ENCODE peak calls at places on chromosomes 11 and 22, in eight cellular contexts. H, G, S, O, L, Y, J and X are unnamed samples.
A peak's percentile ranks its signal among the peaks of the same experiment; 100 is the strongest.

GRCh38 chr11:133206313-133207005 is 325.8 kb downstream of the OPCML start:
- DNase-seq in O (no peak), S (no peak), L (no peak), H (no peak), J (no peak), Y (no peak), G (no peak), X (no peak)

GRCh38 chr22:45006101-45006872 is 3.5 kb downstream of the PHF21B start:
- DNase-seq in L (peak; percentile 26), O (peak; percentile 6), J (no peak), G (no peak), H (no peak), S (no peak), Y (no peak), X (no peak)

GRCh38 chr11:22521226-22521625 is 104.4 kb downstream of the FANCF start:
- DNase-seq in J (no peak), O (peak; percentile 83), L (no peak), H (no peak), Y (peak; percentile 88), S (no peak), G (no peak), X (no peak)

GRCh38 chr11:77669848-77670511 is 32.4 kb upstream of the CLNS1A start:
- DNase-seq in H (no peak), G (no peak), Y (peak; percentile 63), O (peak; percentile 4), J (no peak), L (no peak), S (no peak), X (no peak)

GRCh38 chr11:116946414-116946813 is 109.0 kb upstream of the APOA1 start:
- DNase-seq in H (no peak), L (no peak), S (no peak), Y (peak; percentile 26), O (no peak), J (no peak), G (peak; percentile 21), X (no peak)

GRCh38 chr11:118201966-118202365 is 22.8 kb downstream of the JAML start:
- DNase-seq in L (no peak), J (no peak), S (no peak), O (no peak), Y (no peak), G (no peak), H (no peak), X (no peak)

GRCh38 chr11:76626921-76627391 is 43.6 kb downstream of the LRRC32 start:
- DNase-seq in S (no peak), L (no peak), H (peak; percentile 41), O (peak; percentile 22), Y (peak; percentile 87), G (no peak), J (no peak), X (no peak)

GRCh38 chr11:124804884-124805283 is 4.7 kb upstream of the MSANTD2 start:
- DNase-seq in S (no peak), L (no peak), O (no peak), Y (no peak), H (no peak), J (no peak), G (no peak), X (no peak)

GRCh38 chr11:18720086-18720810 is 5.7 kb downstream of the IGSF22 start:
- DNase-seq in H (no peak), S (no peak), G (no peak), O (peak; percentile 75), L (no peak), Y (no peak), J (no peak), X (no peak)

GRCh38 chr11:106304274-106304673 is 226.8 kb downstream of the AASDHPPT start:
- DNase-seq in L (no peak), O (peak; percentile 64), S (no peak), G (no peak), H (no peak), Y (peak; percentile 81), J (no peak), X (no peak)

GRCh38 chr11:35165416-35166368 is 26.7 kb downstream of the CD44 start:
- DNase-seq in L (no peak), S (peak; percentile 69), G (peak; percentile 85), H (peak; percentile 97), J (no peak), Y (peak; percentile 77), O (peak; percentile 88), X (no peak)

GRCh38 chr11:88414385-88414861 is 76.9 kb upstream of the CTSC start:
- DNase-seq in Y (peak; percentile 75), G (peak; percentile 45), S (no peak), L (no peak), H (peak; percentile 36), J (no peak), O (peak; percentile 77), X (peak; percentile 11)

GRCh38 chr11:17788084-17788483 is 53.5 kb downstream of the KCNC1 start:
- DNase-seq in L (no peak), H (no peak), G (no peak), S (no peak), J (no peak), Y (no peak), O (no peak), X (no peak)

GRCh38 chr11:2315395-2316168 is 13.8 kb downstream of the TSPAN32 start:
- DNase-seq in L (no peak), S (no peak), H (no peak), O (no peak), Y (no peak), J (no peak), G (no peak), X (no peak)

GRCh38 chr11:122159173-122159701 is 43.2 kb upstream of the BLID start:
- DNase-seq in G (no peak), O (peak; percentile 69), Y (peak; percentile 78), S (no peak), J (no peak), H (no peak), L (no peak), X (peak; percentile 72)

GRCh38 chr22:44746836-44747519 is 5.4 kb upstream of the ARHGAP8 start:
- DNase-seq in G (no peak), L (no peak), Y (no peak), S (no peak), J (no peak), O (no peak), H (no peak), X (no peak)

GRCh38 chr22:38177926-38178604 is 3.6 kb downstream of the PLA2G6 start:
- DNase-seq in L (peak; percentile 32), O (peak; percentile 87), H (no peak), S (no peak), J (no peak), G (peak; percentile 97), Y (peak; percentile 80), X (peak; percentile 60)

GRCh38 chr22:40026641-40027040 is 31.9 kb downstream of the FAM83F start:
- DNase-seq in G (no peak), Y (no peak), H (no peak), L (no peak), S (no peak), O (no peak), J (no peak), X (no peak)

GRCh38 chr11:63763506-63764200 is 4.9 kb downstream of the ZFTA start:
- DNase-seq in Y (no peak), O (no peak), L (peak; percentile 76), S (no peak), H (no peak), J (no peak), G (no peak), X (no peak)

GRCh38 chr11:10909141-10909883 is 51.5 kb upstream of the ZBED5 start:
- DNase-seq in Y (peak; percentile 58), S (no peak), L (no peak), O (peak; percentile 79), J (no peak), G (peak; percentile 55), H (no peak), X (no peak)

GRCh38 chr11:109034341-109034696 is 369.4 kb downstream of the DDX10 start:
- DNase-seq in L (no peak), Y (peak; percentile 88), H (no peak), J (no peak), S (no peak), O (peak; percentile 55), G (no peak), X (no peak)

GRCh38 chr11:105100206-105100605 is 39.4 kb downstream of the CARD18 start:
- DNase-seq in Y (no peak), L (no peak), S (no peak), J (no peak), G (peak; percentile 55), O (no peak), H (peak; percentile 10), X (no peak)

GRCh38 chr22:22818861-22819855 is 68.5 kb upstream of the IGLL5 start:
- DNase-seq in S (no peak), H (peak; percentile 62), Y (no peak), G (no peak), O (no peak), J (no peak), L (no peak), X (no peak)

DNA sequence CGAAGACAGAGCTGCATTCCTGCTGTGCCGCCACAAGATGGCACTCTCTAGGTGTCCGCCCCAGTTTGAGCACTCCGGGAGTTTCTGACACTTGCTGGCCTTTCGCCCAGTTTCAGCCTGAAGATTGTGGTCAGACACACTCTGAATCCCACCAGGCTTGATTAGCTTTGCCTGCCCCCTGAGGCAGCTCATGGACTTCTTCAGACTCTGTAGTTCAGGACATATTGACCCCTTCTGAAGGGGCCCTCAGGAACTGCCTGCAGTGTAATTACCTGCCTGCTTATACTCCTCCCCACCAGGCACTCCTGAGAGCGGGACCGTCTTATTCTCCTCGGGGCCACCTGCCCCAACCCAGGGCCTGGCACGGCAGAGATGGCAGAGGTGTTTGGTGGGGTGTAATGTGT is 46.2 kb downstream of the EIF3F start:
- DNase-seq in O (peak; percentile 90), G (no peak), S (no peak), J (peak; percentile 40), L (peak; percentile 73), Y (peak; percentile 63), H (peak; percentile 36), X (no peak)
- H3K27ac ChIP-seq in O (no peak overlapping the region), G (no peak overlapping the region), S (no peak overlapping the region), J (no peak overlapping the region), L (no peak overlapping the region), Y (no peak overlapping the region), H (no peak overlapping the region), X (no peak overlapping the region)

GRCh38 chr22:28983190-28983589 is 78.4 kb downstream of the C22orf31 start:
- DNase-seq in H (no peak), J (no peak), Y (no peak), O (no peak), S (no peak), L (no peak), G (no peak), X (no peak)
- H3K27ac ChIP-seq in H (no peak overlapping the region), J (no peak overlapping the region), Y (no peak overlapping the region), O (no peak overlapping the region), S (no peak overlapping the region), L (no peak overlapping the region), G (no peak overlapping the region), X (no peak overlapping the region)

DNA sequence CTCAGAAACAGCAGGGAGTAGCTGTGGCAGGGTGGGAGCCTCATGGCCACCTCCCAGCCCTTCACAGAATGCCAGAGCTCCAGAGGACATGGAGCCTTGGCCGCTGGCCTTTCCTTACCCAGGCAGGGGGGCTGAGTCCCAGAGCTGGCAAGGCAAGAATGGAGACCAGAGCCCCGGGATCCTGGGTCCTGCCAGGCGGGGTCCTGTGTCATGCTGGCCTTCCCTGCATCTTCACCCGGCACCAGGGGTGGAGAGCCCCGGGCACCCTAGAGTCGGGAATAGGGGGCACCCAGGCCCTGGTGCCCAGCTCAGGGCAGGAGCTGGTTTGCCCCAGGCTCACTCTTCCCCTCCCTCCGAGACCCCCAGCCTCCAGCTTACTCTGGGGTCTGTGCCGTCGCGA is 519.9 kb downstream of the TBC1D22A start:
- DNase-seq in S (no peak), H (no peak), Y (no peak), L (no peak), O (no peak), G (no peak), J (no peak), X (no peak)
- H3K27ac ChIP-seq in S (no peak overlapping the region), H (no peak overlapping the region), Y (no peak overlapping the region), L (no peak overlapping the region), O (no peak overlapping the region), G (no peak overlapping the region), J (no peak overlapping the region), X (no peak overlapping the region)

GRCh38 chr11:86668929-86669328 is 3.5 kb downstream of the ME3 start:
- DNase-seq in G (no peak), Y (no peak), O (no peak), S (no peak), J (no peak), L (no peak), H (no peak), X (no peak)
- H3K27ac ChIP-seq in G (no peak overlapping the region), Y (no peak overlapping the region), O (no peak overlapping the region), S (no peak overlapping the region), J (no peak overlapping the region), L (no peak overlapping the region), H (no peak overlapping the region), X (no peak overlapping the region)